ENCODE peak calls at places on chromosomes 3 and 15, in six cellular contexts. F, O, S, K, A and Y are unnamed samples. For H3K9me3, the result is how much of the 10 kb centered on the place peaks cover.

GRCh38 chr15:45555914-45556608 is 31.1 kb upstream of the BLOC1S6 start:
- DNase-seq in F (no peak), O (no peak), S (no peak), K (no peak), A (no peak), Y (no peak)

GRCh38 chr15:60964527-60964926 is 264.6 kb downstream of the RORA start:
- DNase-seq in F (no peak), O (no peak), S (no peak), K (no peak), A (no peak), Y (no peak)

GRCh38 chr3:146505496-146505895 is 36.1 kb upstream of the PLSCR2 start:
- DNase-seq in F (no peak), O (no peak), S (no peak), K (no peak), A (no peak), Y (no peak)

GRCh38 chr15:32669870-32670623 is 28.5 kb downstream of the SCG5 start:
- DNase-seq in F (no peak), O (no peak), S (no peak), K (no peak), A (no peak), Y (no peak)

GRCh38 chr3:179450901-179451334 is 352 bp downstream of the GNB4 start:
- DNase-seq in F (no peak), O (no peak), S (no peak), K (peak), A (no peak), Y (no peak)

GRCh38 chr15:77228831-77229230 is 157.9 kb upstream of the TSPAN3 start:
- DNase-seq in F (no peak), O (no peak), S (no peak), K (no peak), A (no peak), Y (no peak)

GRCh38 chr3:190968616-190969015 is 106.1 kb upstream of the GMNC start:
- DNase-seq in F (no peak), O (no peak), S (no peak), K (peak), A (no peak), Y (no peak)

GRCh38 chr3:186596568-186597287 is 16.1 kb upstream of the AHSG start:
- DNase-seq in F (no peak), O (no peak), S (no peak), K (no peak), A (no peak), Y (no peak)

GRCh38 chr3:183540501-183541234 is 14.8 kb downstream of the KLHL6 start:
- DNase-seq in F (no peak), O (no peak), S (no peak), K (no peak), A (no peak), Y (no peak)

GRCh38 chr3:134677196-134677986 is 26.6 kb upstream of the KY start:
- DNase-seq in F (peak), O (no peak), S (no peak), K (peak), A (no peak), Y (no peak)

GRCh38 chr3:64740232-64740631 is 52.4 kb upstream of the ADAMTS9 start:
- DNase-seq in F (no peak), O (no peak), S (no peak), K (no peak), A (no peak), Y (no peak)

GRCh38 chr3:45929042-45929679 is 14.1 kb upstream of the CXCR6 start:
- DNase-seq in F (no peak), O (peak), S (peak), K (peak), A (peak), Y (peak)

GRCh38 chr3:52532517-52532837 is 1.2 kb downstream of the NT5DC2 start:
- DNase-seq in F (no peak), O (peak), S (no peak), K (no peak), A (peak), Y (no peak)

GRCh38 chr3:128278761-128279593 is 125.7 kb downstream of the EEFSEC start:
- DNase-seq in F (peak), O (no peak), S (no peak), K (peak), A (no peak), Y (no peak)

GRCh38 chr3:161957467-161957866 is 460.9 kb downstream of the OTOL1 start:
- DNase-seq in F (no peak), O (no peak), S (no peak), K (peak), A (no peak), Y (no peak)

GRCh38 chr15:80436511-80437307 is 32.5 kb downstream of the ARNT2 start:
- DNase-seq in F (no peak), O (no peak), S (no peak), K (no peak), A (no peak), Y (no peak)

DNA sequence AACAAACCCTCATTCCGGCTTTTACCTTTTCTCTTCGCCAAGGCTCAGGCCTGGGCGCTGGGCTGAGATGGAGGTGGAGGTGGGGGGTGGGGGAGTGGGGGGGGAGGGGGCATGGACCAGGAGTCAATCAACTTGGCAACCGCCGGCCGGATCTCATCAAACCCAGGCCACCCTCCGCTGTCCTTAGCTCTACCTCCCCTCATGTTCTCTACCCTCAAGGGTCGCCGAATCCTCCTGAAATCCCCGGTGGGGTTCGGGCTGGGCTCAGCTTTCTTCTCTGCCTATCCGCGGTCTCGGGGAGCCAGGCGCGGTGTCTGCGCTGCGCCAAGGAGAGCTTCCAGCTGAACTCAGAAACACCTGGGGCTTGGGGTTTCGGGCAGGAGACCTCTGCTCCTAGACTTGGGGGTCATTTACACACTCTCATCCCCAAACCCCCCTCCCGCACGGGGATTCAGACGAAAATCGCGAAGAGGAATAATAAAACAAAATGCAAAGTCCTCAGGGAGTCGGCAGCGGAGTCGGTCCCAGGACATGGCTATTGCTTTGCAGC is 2.5 kb downstream of the ONECUT1 start:
- DNase-seq in F (no peak), O (no peak), S (no peak), K (no peak), A (no peak), Y (no peak)
- H3K9me3 ChIP-seq in F (under half), O (under half), S (under half), K (under half), A (under half), Y (under half)

GRCh38 chr15:83362706-83363105 is 78.2 kb upstream of the BNC1 start:
- DNase-seq in F (no peak), O (no peak), S (no peak), K (no peak), A (no peak), Y (no peak)

GRCh38 chr15:83356516-83357399 is 72.3 kb upstream of the BNC1 start:
- DNase-seq in F (no peak), O (no peak), S (no peak), K (no peak), A (no peak), Y (no peak)

GRCh38 chr15:83364541-83364940 is 80.1 kb upstream of the BNC1 start:
- DNase-seq in F (no peak), O (no peak), S (no peak), K (no peak), A (no peak), Y (no peak)

GRCh38 chr15:83358972-83359564 is 74.6 kb upstream of the BNC1 start:
- DNase-seq in F (no peak), O (no peak), S (no peak), K (no peak), A (no peak), Y (no peak)
- H3K9me3 ChIP-seq in F (under half), O (under half), S (under half), K (under half), A (under half), Y (under half)

DNA sequence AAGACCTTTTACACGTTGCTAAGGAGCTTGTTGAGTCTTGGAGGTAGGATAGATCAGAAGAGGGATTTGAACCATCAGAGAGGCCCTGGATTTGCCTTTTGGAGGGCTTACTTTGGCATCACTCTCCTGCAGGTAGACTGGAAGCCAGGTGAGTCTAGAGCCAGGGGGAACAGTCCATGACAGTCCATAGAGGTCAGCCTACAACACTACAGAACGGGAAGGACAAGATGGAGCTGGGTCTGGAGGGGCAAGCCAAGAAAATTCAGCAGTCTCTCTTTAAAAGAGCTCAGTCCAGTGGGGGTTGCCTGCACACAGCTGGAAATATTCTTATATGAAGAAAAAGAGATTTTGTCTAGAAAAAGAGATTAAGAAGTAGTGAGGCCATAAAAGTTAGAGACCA is 60.7 kb downstream of the HHLA2 start:
- DNase-seq in F (no peak), O (no peak), S (no peak), K (no peak), A (no peak), Y (no peak)
- H3K9me3 ChIP-seq in F (under half), O (under half), S (under half), K (under half), A (under half), Y (under half)

DNA sequence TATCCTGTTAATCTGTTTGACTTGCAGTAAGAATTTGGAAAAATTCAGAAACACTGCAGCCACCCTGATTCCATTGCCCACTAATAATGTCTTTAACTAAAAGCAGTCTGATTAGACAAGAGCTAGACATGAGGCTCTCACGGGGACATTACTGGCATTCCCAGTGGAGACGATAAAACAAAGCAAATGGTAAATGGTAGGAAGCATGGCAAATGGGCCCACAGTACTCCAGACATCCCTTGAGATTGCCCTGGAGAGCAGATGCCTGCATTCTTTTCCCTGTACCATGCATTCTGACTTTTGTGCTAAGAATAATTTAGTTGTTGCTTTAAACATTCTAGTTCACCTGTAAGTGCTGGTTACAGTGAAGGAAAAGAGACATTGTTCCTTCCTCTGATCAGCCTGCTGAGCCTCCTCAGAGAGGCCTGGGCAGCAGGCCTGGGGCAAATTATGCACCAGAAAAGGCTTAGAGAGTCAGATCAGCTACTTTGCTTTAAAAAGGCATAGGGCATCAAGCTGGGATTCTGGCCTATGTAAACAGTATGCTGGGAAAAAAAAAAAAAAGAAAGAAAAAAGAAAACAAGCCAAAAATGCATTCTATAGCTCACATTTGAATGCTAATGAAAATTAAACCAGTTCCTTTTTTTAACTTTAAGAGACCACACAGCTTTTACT is 204.6 kb downstream of the GABRG3 start:
- DNase-seq in F (no peak), O (no peak), S (no peak), K (no peak), A (no peak), Y (no peak)
- H3K9me3 ChIP-seq in F (under half), O (under half), S (under half), K (half or more), A (under half), Y (under half)

DNA sequence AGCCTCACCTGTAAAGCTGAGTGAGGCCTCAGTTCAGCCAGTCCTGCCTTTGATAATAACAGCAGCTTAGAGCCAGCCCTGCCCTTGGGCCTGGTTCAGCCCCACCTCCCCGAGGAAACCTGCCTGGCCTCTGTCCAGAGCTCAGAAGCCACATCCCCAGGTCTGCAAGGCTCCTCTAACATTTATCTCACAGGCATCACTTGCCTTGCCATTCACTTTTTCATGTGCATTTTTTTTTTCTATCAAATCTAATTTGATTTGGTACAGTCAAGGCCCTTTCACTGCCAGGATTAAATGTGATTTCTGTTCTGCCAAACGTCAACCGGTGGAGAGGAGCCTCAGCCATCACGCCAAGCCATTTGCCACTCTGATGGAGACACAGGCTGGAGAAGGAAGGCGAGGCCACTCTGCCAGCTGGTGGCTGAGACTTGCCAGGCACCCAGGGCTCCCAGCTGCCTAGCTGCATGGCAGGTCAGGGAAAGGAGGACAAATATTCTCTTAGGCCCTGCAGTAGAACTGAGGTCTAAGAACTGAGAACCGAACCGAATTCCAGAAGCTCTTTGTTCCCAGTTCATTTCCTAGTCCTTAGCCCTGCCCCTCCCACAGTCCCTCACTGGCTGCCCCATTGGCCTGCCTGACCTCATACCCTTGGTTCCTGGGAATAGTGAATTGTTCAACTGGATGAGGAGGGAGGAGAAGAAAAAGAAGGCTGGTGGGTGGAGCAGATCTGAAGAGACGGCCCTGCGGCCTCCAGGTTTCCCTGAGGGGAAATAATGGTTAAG is 76.4 kb downstream of the SPSB4 start:
- DNase-seq in F (no peak), O (no peak), S (no peak), K (no peak), A (no peak), Y (no peak)
- H3K9me3 ChIP-seq in F (under half), O (under half), S (under half), K (under half), A (under half), Y (under half)

DNA sequence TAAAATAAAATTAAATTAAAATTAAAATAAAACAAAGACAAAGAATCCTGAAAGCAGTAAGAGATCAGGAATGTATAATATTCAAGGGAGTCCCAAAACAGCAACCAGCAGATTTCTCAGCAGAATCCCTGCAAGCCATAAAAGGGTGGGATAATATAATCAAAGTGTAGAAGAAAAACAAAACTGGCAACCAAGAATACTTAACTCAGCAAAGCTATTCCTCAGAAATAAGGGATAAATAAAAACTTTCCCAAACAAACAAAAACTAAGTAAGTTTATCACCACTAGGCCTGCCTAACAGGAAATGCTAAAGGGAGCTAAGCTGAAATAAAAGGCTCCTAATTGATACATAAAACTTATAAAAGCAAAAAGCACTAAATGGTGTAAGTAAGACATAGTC is 29.8 kb downstream of the THBS1 start:
- DNase-seq in F (no peak), O (no peak), S (no peak), K (no peak), A (no peak), Y (no peak)
- H3K9me3 ChIP-seq in F (under half), O (under half), S (under half), K (under half), A (under half), Y (under half)

GRCh38 chr3:104437891-104438290 is 928.8 kb upstream of the ALCAM start:
- DNase-seq in F (no peak), O (no peak), S (no peak), K (peak), A (no peak), Y (no peak)
- H3K9me3 ChIP-seq in F (under half), O (under half), S (under half), K (under half), A (under half), Y (under half)

GRCh38 chr15:73382131-73382530 is 13.4 kb upstream of the HCN4 start:
- DNase-seq in F (no peak), O (no peak), S (no peak), K (no peak), A (no peak), Y (no peak)
- H3K9me3 ChIP-seq in F (under half), O (under half), S (under half), K (under half), A (under half), Y (under half)

GRCh38 chr3:7332696-7333095 is 471.8 kb downstream of the GRM7 start:
- DNase-seq in F (no peak), O (no peak), S (no peak), K (no peak), A (no peak), Y (no peak)

GRCh38 chr3:7328339-7328738 is 467.4 kb downstream of the GRM7 start:
- DNase-seq in F (no peak), O (no peak), S (no peak), K (no peak), A (no peak), Y (no peak)

DNA sequence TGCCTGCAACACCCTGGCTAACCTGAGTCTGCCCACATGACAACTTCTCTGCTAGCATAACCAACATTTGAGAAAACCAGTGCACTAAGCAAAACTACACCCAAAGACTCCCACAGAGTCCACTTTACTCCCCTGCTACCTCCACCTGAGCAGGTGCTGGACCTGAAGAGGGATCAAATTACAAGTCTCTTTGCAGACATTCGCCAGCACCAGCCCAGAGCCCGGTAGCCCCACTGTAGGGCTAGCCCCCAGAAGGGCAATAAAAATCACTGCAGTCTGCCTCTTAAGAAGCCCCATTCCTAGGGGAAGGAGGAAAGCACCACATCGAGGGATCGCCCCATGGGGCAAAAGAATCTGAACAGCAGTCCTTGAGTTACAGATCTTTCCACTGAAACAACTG is 472.2 kb downstream of the GRM7 start:
- DNase-seq in F (no peak), O (no peak), S (no peak), K (no peak), A (no peak), Y (no peak)
- H3K9me3 ChIP-seq in F (under half), O (under half), S (under half), K (under half), A (under half), Y (under half)